ENCODE peak calls at places on chromosome 2, in eight cellular contexts. C is PC-3, F is GM23338, I is neural progenitor cell, B is hepatocyte, S is HCT116, W is OCI-LY7, Y is SK-N-SH. R is an unnamed sample.
A peak's percentile ranks its signal among the peaks of the same experiment; 100 is the strongest.

GRCh38 chr2:67649331-67650071 is 252.4 kb downstream of the ETAA1 start:
- DNase-seq in C (peak; percentile 25), F (no peak), I (no peak), B (peak; percentile 18), S (no peak), W (no peak), Y (peak; percentile 43), R (peak; percentile 64)

GRCh38 chr2:217741381-217741955 is 261.3 kb downstream of the TNS1 start:
- DNase-seq in C (no peak), F (no peak), I (no peak), B (no peak), S (no peak), W (no peak), Y (no peak), R (no peak)

GRCh38 chr2:241272722-241273551 is 42.5 kb downstream of the HDLBP start:
- DNase-seq in C (peak; percentile 27), F (peak; percentile 64), I (peak; percentile 73), B (peak; percentile 84), S (no peak), W (no peak), Y (peak; percentile 92), R (peak; percentile 88)

GRCh38 chr2:127857494-127857818 is 499 bp downstream of the POLR2D start:
- DNase-seq in C (no peak), F (peak; percentile 57), I (peak; percentile 21), B (peak; percentile 17), S (no peak), W (peak; percentile 67), Y (peak; percentile 52), R (no peak)

GRCh38 chr2:234412726-234413125 is 84.2 kb downstream of the ARL4C start:
- DNase-seq in C (peak; percentile 55), F (no peak), I (no peak), B (no peak), S (no peak), W (no peak), Y (no peak), R (peak; percentile 91)

GRCh38 chr2:19733951-19734425 is 167.8 kb downstream of the TTC32 start:
- DNase-seq in C (peak; percentile 23), F (no peak), I (no peak), B (no peak), S (no peak), W (no peak), Y (no peak), R (peak; percentile 76)

GRCh38 chr2:241818229-241818942 is 9.4 kb downstream of the NEU4 start:
- DNase-seq in C (no peak), F (no peak), I (no peak), B (no peak), S (no peak), W (no peak), Y (no peak), R (no peak)

GRCh38 chr2:190098851-190099250 is 36.3 kb upstream of the MSTN start:
- DNase-seq in C (no peak), F (no peak), I (no peak), B (no peak), S (no peak), W (no peak), Y (no peak), R (no peak)

GRCh38 chr2:146238254-146238961 is 1606.4 kb upstream of the ACVR2A start:
- DNase-seq in C (no peak), F (no peak), I (no peak), B (no peak), S (no peak), W (no peak), Y (no peak), R (no peak)

GRCh38 chr2:70328921-70329561 is 27.2 kb upstream of the FAM136A start:
- DNase-seq in C (peak; percentile 97), F (peak; percentile 54), I (no peak), B (peak; percentile 80), S (peak; percentile 96), W (no peak), Y (no peak), R (peak; percentile 58)

GRCh38 chr2:46657042-46657504 is 177.7 kb downstream of the TMEM247 start:
- DNase-seq in C (peak; percentile 62), F (peak; percentile 85), I (peak; percentile 42), B (peak; percentile 19), S (peak; percentile 54), W (peak; percentile 48), Y (peak; percentile 52), R (peak; percentile 70)

GRCh38 chr2:62845256-62845655 is 139.7 kb downstream of the EHBP1 start:
- DNase-seq in C (no peak), F (no peak), I (no peak), B (no peak), S (no peak), W (no peak), Y (no peak), R (no peak)

GRCh38 chr2:231111987-231112386 is 12.9 kb downstream of the HTR2B start:
- DNase-seq in C (peak; percentile 41), F (no peak), I (no peak), B (no peak), S (no peak), W (no peak), Y (no peak), R (peak; percentile 70)

GRCh38 chr2:124586210-124586609 is 561.1 kb downstream of the CNTNAP5 start:
- DNase-seq in C (no peak), F (no peak), I (no peak), B (no peak), S (no peak), W (no peak), Y (no peak), R (no peak)

GRCh38 chr2:158931577-158931976 is 36.9 kb upstream of the TANC1 start:
- DNase-seq in C (peak; percentile 56), F (no peak), I (no peak), B (no peak), S (no peak), W (no peak), Y (no peak), R (peak; percentile 79)

GRCh38 chr2:72649810-72650209 is 176.0 kb downstream of the EXOC6B start:
- DNase-seq in C (no peak), F (no peak), I (no peak), B (no peak), S (no peak), W (no peak), Y (no peak), R (no peak)

GRCh38 chr2:130963849-130964793 is 127.4 kb downstream of the ARHGEF4 start:
- DNase-seq in C (peak; percentile 43), F (peak; percentile 92), I (peak; percentile 85), B (peak; percentile 63), S (no peak), W (no peak), Y (peak; percentile 82), R (peak; percentile 46)

DNA sequence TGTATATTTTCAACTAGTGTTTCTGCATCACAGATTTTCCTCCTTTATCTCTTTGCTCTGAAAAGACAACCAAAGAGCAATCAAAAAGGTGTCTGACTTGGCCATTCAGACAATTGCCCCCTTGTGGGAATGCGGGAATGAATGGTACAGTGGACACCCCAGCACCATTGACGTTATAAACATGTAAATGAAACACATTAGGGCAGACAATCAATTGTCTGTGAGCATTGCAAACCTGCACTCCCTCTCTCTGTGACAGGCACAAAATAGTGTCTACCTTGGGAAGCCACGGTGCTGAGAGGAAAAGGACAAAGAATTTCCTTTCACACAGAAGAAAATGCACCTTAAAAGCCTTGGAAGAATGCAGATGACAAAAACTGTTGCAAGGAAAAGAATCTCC is 8.0 kb downstream of the ZEB2 start:
- DNase-seq in C (no peak), F (peak; percentile 41), I (peak; percentile 66), B (no peak), S (no peak), W (no peak), Y (no peak), R (no peak)
- H3K4me2 ChIP-seq in C (no peak overlapping the region), F (peak overlapping the region; percentile 78), I (peak overlapping the region; percentile 96), B (peak overlapping the region; percentile 78), S (no peak overlapping the region), W (no peak overlapping the region), Y (peak overlapping the region; percentile 69), R (peak overlapping the region; percentile 96)

GRCh38 chr2:112474844-112475486 is 7.0 kb upstream of the TTL start:
- DNase-seq in C (no peak), F (no peak), I (no peak), B (no peak), S (no peak), W (no peak), Y (no peak), R (peak; percentile 86)
- TF ChIP-seq EZH2phosphoT487 in C (no peak), F (no peak), I (no peak), B (no peak), S (no peak), W (no peak), Y (no peak), R (no peak)

DNA sequence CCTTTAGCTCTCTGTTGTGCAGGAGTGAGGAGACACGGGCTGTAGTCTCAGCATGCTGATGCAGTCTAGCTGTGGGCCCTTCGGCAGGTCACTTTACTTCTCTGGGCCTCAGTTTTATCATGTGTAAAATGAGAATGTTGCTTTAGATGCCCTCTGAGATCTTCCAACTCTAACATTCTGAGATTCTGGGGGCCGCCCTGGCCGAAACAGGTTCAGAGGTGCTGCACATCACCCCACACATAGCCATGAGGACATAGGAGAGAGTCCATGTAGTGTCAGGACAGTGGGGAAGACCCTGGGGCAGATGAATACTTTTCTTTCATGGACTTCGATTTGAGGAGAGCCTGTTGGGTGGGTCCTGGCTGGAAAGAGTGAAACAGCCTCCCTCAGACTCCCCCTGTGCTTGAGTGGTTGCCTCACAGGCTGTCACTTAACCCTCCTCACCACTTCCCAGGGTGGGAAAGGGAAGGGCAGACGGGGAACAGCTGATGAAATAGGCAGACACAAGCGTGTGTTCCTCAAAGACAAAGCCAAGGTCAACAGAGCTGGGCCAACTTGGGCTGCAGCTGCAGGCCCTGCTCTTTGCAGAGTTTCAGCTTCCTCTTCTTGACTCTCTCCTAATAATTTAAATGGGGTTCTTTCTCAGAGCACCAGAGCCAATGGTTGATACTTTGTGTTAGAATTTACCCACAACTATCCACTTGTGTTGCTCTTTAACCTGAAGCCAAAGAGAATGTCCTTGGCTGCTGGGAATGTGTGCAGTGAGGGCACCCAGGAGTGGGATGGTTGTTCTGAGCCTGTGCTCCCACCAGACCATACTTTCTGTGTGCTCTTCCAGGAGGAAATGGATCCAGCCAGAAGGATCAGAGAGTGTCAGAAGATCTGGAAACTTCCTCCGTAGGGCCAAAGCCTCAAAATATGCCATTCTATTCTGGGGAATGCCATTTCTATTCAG is 14.7 kb upstream of the MRPL33 start:
- DNase-seq in C (no peak), F (no peak), I (no peak), B (no peak), S (no peak), W (no peak), Y (no peak), R (no peak)
- H2AFZ ChIP-seq in C (no peak overlapping the region), F (no peak overlapping the region), I (no peak overlapping the region), B (no peak overlapping the region), S (no peak overlapping the region), W (no peak overlapping the region), Y (no peak overlapping the region), R (no peak overlapping the region)

GRCh38 chr2:82339805-82340204 is 2035.3 kb upstream of the LRRTM1 start:
- DNase-seq in C (no peak), F (no peak), I (no peak), B (no peak), S (no peak), W (no peak), Y (no peak), R (no peak)

GRCh38 chr2:82344670-82345069 is 2040.1 kb upstream of the LRRTM1 start:
- DNase-seq in C (peak; percentile 62), F (peak; percentile 71), I (peak; percentile 54), B (peak; percentile 18), S (no peak), W (no peak), Y (no peak), R (no peak)

GRCh38 chr2:82345910-82346309 is 2041.4 kb upstream of the LRRTM1 start:
- DNase-seq in C (no peak), F (no peak), I (no peak), B (no peak), S (no peak), W (no peak), Y (no peak), R (no peak)

GRCh38 chr2:82342351-82342750 is 2037.8 kb upstream of the LRRTM1 start:
- DNase-seq in C (peak; percentile 51), F (no peak), I (no peak), B (no peak), S (no peak), W (no peak), Y (no peak), R (no peak)

GRCh38 chr2:82340578-82341053 is 2036.1 kb upstream of the LRRTM1 start:
- DNase-seq in C (no peak), F (no peak), I (no peak), B (no peak), S (no peak), W (no peak), Y (no peak), R (no peak)
- H3K4me2 ChIP-seq in C (no peak overlapping the region), F (no peak overlapping the region), I (no peak overlapping the region), B (no peak overlapping the region), S (no peak overlapping the region), W (no peak overlapping the region), Y (no peak overlapping the region), R (no peak overlapping the region)

R was measured in GM23248.